ENCODE peak calls at places on chromosome 9, in nine cellular contexts. L is GM23248, X is SK-N-SH, V is HCT116, K is PC-3, D is OCI-LY7, F is neural progenitor cell, B is hepatocyte, J is MM.1S. W is an unnamed sample. For H3K36me3, the result is how much of the 10 kb centered on the place peaks cover.

GRCh38 chr9:35862328-35862727 is 7.9 kb downstream of the OR13J1 start:
- DNase-seq in D (no peak), X (no peak), J (no peak), L (no peak), F (no peak), V (no peak), B (no peak), K (no peak), W (no peak)

GRCh38 chr9:78298046-78298511 is 1.2 kb downstream of the PSAT1 start:
- DNase-seq in K (peak), V (no peak), F (peak), L (peak), X (peak), B (no peak), J (no peak), D (no peak), W (peak)

GRCh38 chr9:81397735-81398381 is 291.5 kb downstream of the TLE1 start:
- DNase-seq in D (no peak), B (no peak), L (no peak), F (no peak), V (no peak), X (no peak), J (no peak), K (no peak), W (no peak)

GRCh38 chr9:113526841-113527240 is 63.3 kb downstream of the RGS3 start:
- DNase-seq in V (no peak), D (no peak), L (no peak), X (no peak), K (no peak), J (no peak), B (no peak), F (no peak), W (no peak)

GRCh38 chr9:129420721-129421120 is 200.2 kb downstream of the C9orf50 start:
- DNase-seq in V (no peak), F (no peak), L (no peak), X (no peak), J (no peak), D (no peak), B (no peak), K (no peak), W (no peak)

GRCh38 chr9:129929467-129930125 is 94.3 kb downstream of the USP20 start:
- DNase-seq in F (no peak), X (no peak), J (no peak), V (no peak), B (no peak), L (peak), D (no peak), K (peak), W (no peak)

GRCh38 chr9:31674264-31674663 is 710.2 kb upstream of the ACO1 start:
- DNase-seq in J (no peak), F (no peak), K (peak), V (no peak), B (no peak), L (peak), D (no peak), X (no peak), W (no peak)

GRCh38 chr9:89154218-89154617 is 24.4 kb downstream of the SHC3 start:
- DNase-seq in F (no peak), B (no peak), K (no peak), X (no peak), J (no peak), L (peak), D (no peak), V (no peak), W (no peak)

GRCh38 chr9:99140685-99141314 is 35.9 kb downstream of the TGFBR1 start:
- DNase-seq in V (peak), F (peak), K (peak), X (peak), D (peak), J (peak), B (peak), L (peak), W (peak)

GRCh38 chr9:134004131-134004873 is 12.2 kb upstream of the VAV2 start:
- DNase-seq in X (no peak), L (no peak), J (no peak), F (no peak), V (no peak), D (no peak), K (no peak), B (no peak), W (no peak)

GRCh38 chr9:123702477-123702876 is 227.4 kb downstream of the DENND1A start:
- DNase-seq in K (no peak), V (no peak), D (no peak), J (no peak), L (no peak), F (no peak), X (no peak), B (no peak), W (no peak)

GRCh38 chr9:128635266-128636023 is 21.2 kb downstream of the DYNC2I2 start:
- DNase-seq in L (peak), J (no peak), V (peak), X (peak), F (peak), K (peak), D (no peak), B (peak), W (peak)

GRCh38 chr9:35103660-35104191 is 795 bp upstream of the STOML2 start:
- DNase-seq in J (no peak), K (no peak), D (no peak), L (peak), F (no peak), V (no peak), B (no peak), X (no peak), W (no peak)

GRCh38 chr9:114303571-114303970 is 19.3 kb upstream of the ORM1 start:
- DNase-seq in X (no peak), V (no peak), L (no peak), J (no peak), K (no peak), B (no peak), D (no peak), F (no peak), W (no peak)

GRCh38 chr9:93533863-93534262 is 42.5 kb upstream of the PHF2 start:
- DNase-seq in B (no peak), D (no peak), F (peak), K (no peak), J (no peak), V (no peak), X (no peak), L (no peak), W (peak)
- H3K36me3 ChIP-seq in B (under half), D (half or more), F (under half), K (under half), J (under half), V (under half), X (half or more), L (under half), W (under half)

GRCh38 chr9:13445123-13445522 is 165.6 kb upstream of the MPDZ start:
- DNase-seq in K (no peak), X (no peak), F (no peak), B (no peak), L (no peak), V (no peak), D (no peak), J (no peak), W (no peak)
- TF ChIP-seq EZH2phosphoT487 in K (no peak), X (no peak), F (no peak), B (no peak), L (no peak), V (no peak), D (no peak), J (no peak), W (no peak)

GRCh38 chr9:137488906-137489305 is 29.8 kb upstream of the NSMF start:
- DNase-seq in B (no peak), X (no peak), J (no peak), V (no peak), L (no peak), F (no peak), D (no peak), K (no peak), W (no peak)
- H3K36me3 ChIP-seq in B (under half), X (under half), J (under half), V (under half), L (under half), F (under half), D (under half), K (under half), W (under half)

GRCh38 chr9:33110686-33111085 is 34.2 kb upstream of the SMU1 start:
- DNase-seq in K (no peak), B (no peak), F (no peak), V (no peak), L (no peak), J (no peak), D (no peak), X (no peak), W (no peak)

GRCh38 chr9:33112099-33112498 is 35.6 kb upstream of the SMU1 start:
- DNase-seq in V (no peak), J (no peak), D (no peak), L (no peak), K (no peak), B (peak), F (no peak), X (no peak), W (no peak)

GRCh38 chr9:33113799-33114547 is 37.5 kb upstream of the SMU1 start:
- DNase-seq in L (peak), F (no peak), X (no peak), K (no peak), J (no peak), B (no peak), D (no peak), V (no peak), W (no peak)

GRCh38 chr9:33109850-33110595 is 33.5 kb upstream of the SMU1 start:
- DNase-seq in L (no peak), X (no peak), D (no peak), F (no peak), V (no peak), B (peak), K (no peak), J (no peak), W (no peak)

DNA sequence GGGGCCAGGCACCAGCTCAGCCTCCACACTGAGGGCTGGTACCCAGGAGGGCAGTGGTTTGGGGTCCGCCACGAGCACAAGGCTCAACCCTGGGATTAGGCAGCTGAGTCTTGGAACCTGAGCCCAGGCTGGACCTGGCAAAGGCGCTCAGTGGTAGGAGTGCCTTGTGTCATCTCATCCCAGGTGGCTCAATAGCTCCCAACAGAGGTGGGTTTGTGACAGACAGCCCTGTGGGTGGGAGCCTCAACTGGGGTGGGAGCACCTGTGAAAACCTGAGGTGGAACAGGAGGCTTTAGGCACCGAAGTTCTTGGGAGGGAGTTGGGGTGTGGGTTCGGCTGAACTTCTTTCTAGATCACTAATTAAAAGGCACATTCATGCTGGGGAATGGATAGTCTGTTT is 35.1 kb upstream of the SMU1 start:
- DNase-seq in L (peak), V (no peak), J (no peak), X (no peak), F (no peak), K (no peak), B (peak), D (no peak), W (peak)
- TF ChIP-seq EZH2phosphoT487 in L (no peak), V (no peak), J (no peak), X (no peak), F (no peak), K (no peak), B (no peak), D (no peak), W (no peak)